ENCODE peak calls at places on chromosomes 13 and 19, in four cellular contexts. I is H1, H is HepG2, G is K562. C is an unnamed sample.

GRCh38 chr19:18007939-18008673 is at the start of gene ARRDC2:
- DNase-seq in H (peak; percentile 44), I (peak; percentile 86), G (peak; percentile 89), C (no peak)

GRCh38 chr13:97333983-97334382 is 100.0 kb upstream of the RAP2A start:
- DNase-seq in I (no peak), H (no peak), G (no peak), C (no peak)

GRCh38 chr19:39167461-39168257 is 29.1 kb upstream of the NCCRP1 start:
- DNase-seq in G (no peak), I (no peak), H (no peak), C (no peak)

GRCh38 chr13:112867301-112867711 is 101.7 kb upstream of the MCF2L start:
- DNase-seq in H (no peak), I (no peak), G (no peak), C (no peak)

GRCh38 chr13:34942732-34943674 is 933 bp downstream of the NBEA start:
- DNase-seq in I (peak; percentile 63), G (no peak), H (no peak), C (no peak)

GRCh38 chr13:50676602-50677001 is 166.9 kb downstream of the DLEU7 start:
- DNase-seq in H (no peak), G (no peak), I (no peak), C (no peak)

GRCh38 chr13:33789067-33789606 is 28.8 kb upstream of the RFC3 start:
- DNase-seq in G (no peak), H (no peak), I (no peak), C (no peak)

GRCh38 chr13:91702411-91702810 is 304.0 kb downstream of the GPC5 start:
- DNase-seq in G (no peak), H (no peak), I (no peak), C (no peak)

GRCh38 chr13:30738526-30738925 is 3.2 kb downstream of the ALOX5AP start:
- DNase-seq in I (no peak), G (no peak), H (no peak), C (no peak)

GRCh38 chr19:15441317-15441716 is 8.4 kb downstream of the WIZ start:
- DNase-seq in I (no peak), G (no peak), H (no peak), C (no peak)

GRCh38 chr19:50850738-50851137 is 4.0 kb upstream of the KLK3 start:
- DNase-seq in H (no peak), I (no peak), G (no peak), C (no peak)

GRCh38 chr13:106276876-106277275 is 258.6 kb downstream of the EFNB2 start:
- DNase-seq in H (no peak), I (no peak), G (no peak), C (no peak)

GRCh38 chr19:6691342-6691741 is 21.4 kb upstream of the TNFSF14 start:
- DNase-seq in G (no peak), H (no peak), I (no peak), C (no peak)

GRCh38 chr13:73913043-73913740 is 221.0 kb downstream of the KLF12 start:
- DNase-seq in H (no peak), I (no peak), G (no peak), C (no peak)

GRCh38 chr13:20353973-20354372 is 121.9 kb upstream of the GJB6 start:
- DNase-seq in H (no peak), I (no peak), G (no peak), C (no peak)

GRCh38 chr13:110593430-110594130 is 21.8 kb upstream of the NAXD start:
- DNase-seq in H (peak; percentile 65), G (peak; percentile 61), I (no peak), C (no peak)

GRCh38 chr13:27425151-27425917 is 915 bp downstream of the GTF3A start:
- DNase-seq in G (peak; percentile 8), I (peak; percentile 47), H (no peak), C (no peak)

GRCh38 chr13:66665991-66666390 is 564.1 kb downstream of the PCDH9 start:
- DNase-seq in G (no peak), I (no peak), H (no peak), C (no peak)

GRCh38 chr19:19493841-19494546 is 21.4 kb downstream of the TSSK6 start:
- DNase-seq in H (no peak), G (no peak), I (no peak), C (no peak)

GRCh38 chr13:53784331-53784730 is 755.7 kb downstream of the OLFM4 start:
- DNase-seq in I (no peak), H (no peak), G (no peak), C (no peak)

GRCh38 chr19:7395360-7395781 is 46.6 kb downstream of the ARHGEF18 start:
- DNase-seq in H (no peak), G (no peak), I (peak; percentile 52), C (no peak)

GRCh38 chr13:95112883-95113282 is 188.4 kb downstream of the ABCC4 start:
- DNase-seq in G (no peak), I (no peak), H (no peak), C (no peak)

GRCh38 chr13:46170687-46171086 is 11.3 kb downstream of the LCP1 start:
- DNase-seq in G (no peak), I (no peak), H (peak; percentile 10), C (no peak)

GRCh38 chr19:9958451-9958850 is 22.1 kb upstream of the OLFM2 start:
- DNase-seq in G (no peak), H (no peak), I (no peak), C (no peak)

GRCh38 chr19:18193388-18194207 is 580 bp downstream of the MPV17L2 start:
- DNase-seq in H (no peak), G (no peak), I (no peak), C (no peak)

GRCh38 chr19:907183-907853 is 5.7 kb downstream of the R3HDM4 start:
- DNase-seq in I (no peak), H (no peak), G (peak; percentile 95), C (no peak)

GRCh38 chr13:64529874-64530485 is 2700.2 kb downstream of the PCDH9 start:
- DNase-seq in H (peak; percentile 9), G (peak; percentile 6), I (peak; percentile 52), C (no peak)

GRCh38 chr19:45075215-45076028 is 856 bp downstream of the ZNF296 start:
- DNase-seq in G (peak; percentile 92), I (peak; percentile 80), H (peak; percentile 39), C (peak; percentile 80)

GRCh38 chr19:55464669-55465068 is at the start of gene C19orf85:
- DNase-seq in G (no peak), I (peak; percentile 54), H (no peak), C (no peak)

GRCh38 chr19:33297401-33298145 is 4.8 kb downstream of the CEBPA start:
- DNase-seq in I (no peak), G (no peak), H (no peak), C (no peak)

GRCh38 chr19:33300016-33300981 is 2.0 kb downstream of the CEBPA start:
- DNase-seq in H (peak; percentile 55), G (no peak), I (peak; percentile 47), C (no peak)

GRCh38 chr19:33298146-33298911 is 4.0 kb downstream of the CEBPA start:
- DNase-seq in H (no peak), G (no peak), I (peak; percentile 50), C (no peak)

GRCh38 chr19:33301011-33301899 is 1.1 kb downstream of the CEBPA start:
- DNase-seq in I (peak; percentile 64), H (no peak), G (no peak), C (no peak)

GRCh38 chr19:33299061-33299665 is 3.2 kb downstream of the CEBPA start:
- DNase-seq in H (no peak), I (no peak), G (no peak), C (no peak)
- H3K27ac ChIP-seq in H (peak overlapping the region; percentile 62), I (no peak overlapping the region), G (no peak overlapping the region), C (no peak overlapping the region)

DNA sequence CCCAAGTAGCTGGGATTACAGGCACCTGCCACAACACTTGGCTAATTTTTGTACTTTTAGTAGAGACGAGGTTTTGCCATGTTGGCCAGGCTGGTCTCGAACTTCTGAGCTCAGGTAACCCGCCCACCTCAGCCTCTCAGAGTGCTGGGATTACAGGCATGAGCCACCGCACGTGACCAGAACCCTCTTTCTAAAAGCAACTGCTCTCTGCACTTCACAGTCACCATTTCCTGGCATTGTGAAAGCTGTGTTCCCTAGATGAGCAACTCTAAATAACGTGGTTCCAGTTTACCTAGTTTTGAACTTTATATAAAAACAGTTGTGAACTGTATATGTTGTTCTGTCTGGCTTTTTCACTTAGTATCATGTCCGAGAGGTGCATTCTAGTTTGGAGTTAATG is 152.9 kb downstream of the SIPA1L3 start:
- DNase-seq in I (no peak), H (no peak), G (no peak), C (no peak)
- TF ChIP-seq TAF1 in I (no peak), H (no peak), G (no peak), C (no peak)

GRCh38 chr19:14054721-14055120 is 7.2 kb downstream of the PALM3 start:
- DNase-seq in I (no peak), G (peak; percentile 4), H (no peak), C (no peak)

GRCh38 chr19:14053032-14053431 is 8.8 kb downstream of the PALM3 start:
- DNase-seq in I (no peak), H (no peak), G (peak; percentile 9), C (no peak)

GRCh38 chr19:14052470-14052869 is 9.4 kb downstream of the PALM3 start:
- DNase-seq in I (no peak), G (no peak), H (no peak), C (no peak)

GRCh38 chr19:14054099-14054498 is 7.8 kb downstream of the PALM3 start:
- DNase-seq in G (no peak), I (no peak), H (no peak), C (no peak)

GRCh38 chr19:14053500-14053899 is 8.4 kb downstream of the PALM3 start:
- DNase-seq in G (peak; percentile 5), I (no peak), H (no peak), C (no peak)
- TF ChIP-seq POLR2A in G (no peak), I (no peak), H (no peak), C (no peak)

GRCh38 chr13:79398169-79398568 is 7.9 kb downstream of the RBM26 start:
- DNase-seq in I (no peak), G (no peak), H (no peak), C (no peak)

GRCh38 chr13:79395881-79396280 is 10.2 kb downstream of the RBM26 start:
- DNase-seq in I (no peak), H (no peak), G (no peak), C (no peak)

GRCh38 chr13:79393564-79394249 is 12.3 kb downstream of the RBM26 start:
- DNase-seq in H (peak; percentile 93), I (no peak), G (no peak), C (no peak)

GRCh38 chr13:79389031-79389430 is 17.0 kb downstream of the RBM26 start:
- DNase-seq in H (no peak), I (no peak), G (no peak), C (no peak)

GRCh38 chr13:79392882-79393563 is 13.0 kb downstream of the RBM26 start:
- DNase-seq in H (no peak), G (peak; percentile 24), I (no peak), C (no peak)
- H3K27ac ChIP-seq in H (peak overlapping the region; percentile 71), G (peak overlapping the region; percentile 14), I (no peak overlapping the region), C (peak overlapping the region; percentile 29)

GRCh38 chr19:46727757-46728156 is 10.8 kb upstream of the PRKD2 start:
- DNase-seq in H (no peak), I (no peak), G (no peak), C (no peak)

GRCh38 chr19:46727036-46727501 is 10.2 kb upstream of the PRKD2 start:
- DNase-seq in H (no peak), I (no peak), G (no peak), C (no peak)

GRCh38 chr19:46729696-46730095 is 12.8 kb upstream of the PRKD2 start:
- DNase-seq in H (no peak), G (no peak), I (no peak), C (no peak)

GRCh38 chr19:46728693-46729339 is 11.9 kb upstream of the PRKD2 start:
- DNase-seq in H (peak; percentile 27), I (peak; percentile 90), G (peak; percentile 87), C (no peak)

GRCh38 chr19:46728208-46728607 is 11.3 kb upstream of the PRKD2 start:
- DNase-seq in I (no peak), H (no peak), G (no peak), C (no peak)
- TF ChIP-seq TAF1 in I (no peak), H (no peak), G (no peak), C (no peak)

C was measured in GM12878.